ENCODE peak calls at places on chromosomes 16 and 17, in ten cellular contexts. Y is stimulated activated CD8-positive, alpha-beta memory T cell treated with anti-CD3 and anti-CD28 coated beads, Interleukin-12 subunit alpha, Interleukin-12 subunit beta, amount 100 ng/mL, for 4 hours; X is T-cell; N is caudate nucleus; G is NCI-H510A; F is head of caudate nucleus; L is fibroblast of pulmonary artery; Q is activated B cell treated with CpG ODN at 0.5 μM for 24 hours; J is hypothalamus; C is left ventricle myocardium inferior. P is an unnamed sample.

GRCh38 chr16:8874388-8874787 is 5.6 kb upstream of the CARHSP1 start:
- DNase-seq in Y (no peak), X (no peak), N (no peak), G (no peak), F (no peak), L (no peak), Q (no peak), J (no peak), C (no peak), P (no peak)

GRCh38 chr17:55248077-55248476 is 16.7 kb upstream of the HLF start:
- DNase-seq in Y (no peak), X (no peak), N (no peak), G (no peak), F (no peak), L (no peak), Q (no peak), J (no peak), C (no peak), P (no peak)

GRCh38 chr16:8355714-8356113 is 234.6 kb downstream of the TMEM114 start:
- DNase-seq in Y (no peak), X (no peak), N (no peak), G (no peak), F (no peak), L (no peak), Q (no peak), J (no peak), C (no peak), P (no peak)

GRCh38 chr17:77126519-77126918 is 14.2 kb upstream of the SEC14L1 start:
- DNase-seq in Y (no peak), X (no peak), N (no peak), G (peak; percentile 66), F (no peak), L (no peak), Q (no peak), J (no peak), C (no peak), P (no peak)

GRCh38 chr16:69327585-69328310 is 2.6 kb downstream of the PDF start:
- DNase-seq in Y (no peak), X (no peak), N (no peak), G (no peak), F (no peak), L (no peak), Q (no peak), J (no peak), C (no peak), P (no peak)

GRCh38 chr17:59825533-59826316 is 67.0 kb downstream of the TUBD1 start:
- DNase-seq in Y (no peak), X (no peak), N (no peak), G (no peak), F (no peak), L (peak; percentile 82), Q (no peak), J (no peak), C (no peak), P (no peak)

GRCh38 chr17:350706-351435 is 1.7 kb downstream of the RPH3AL start:
- DNase-seq in Y (no peak), X (no peak), N (no peak), G (no peak), F (peak; percentile 64), L (peak; percentile 56), Q (no peak), J (no peak), C (peak; percentile 83), P (no peak)

GRCh38 chr17:67469208-67469980 is 92.3 kb downstream of the PITPNC1 start:
- DNase-seq in Y (no peak), X (peak; percentile 50), N (peak; percentile 53), G (no peak), F (peak; percentile 73), L (peak; percentile 71), Q (no peak), J (no peak), C (no peak), P (no peak)

GRCh38 chr17:63295288-63295687 is 150.8 kb downstream of the CYB561 start:
- DNase-seq in Y (no peak), X (no peak), N (no peak), G (no peak), F (no peak), L (no peak), Q (no peak), J (no peak), C (no peak), P (no peak)

GRCh38 chr16:3009568-3010390 is 2.9 kb upstream of the CLDN9 start:
- DNase-seq in Y (no peak), X (no peak), N (no peak), G (no peak), F (no peak), L (no peak), Q (no peak), J (no peak), C (no peak), P (no peak)

P was measured in effector memory CD4-positive, alpha-beta T cell.